ENCODE peak calls at places on chromosome 9, in four cellular contexts. U is H1, M is H9, V is neuronal stem cell. H is an unnamed sample.

GRCh38 chr9:129174724-129175514 is 3.1 kb downstream of the IER5L start:
- DNase-seq in U (peak), M (peak), V (peak), H (peak)

GRCh38 chr9:109418827-109419226 is 79.3 kb downstream of the PTPN3 start:
- DNase-seq in U (no peak), M (no peak), V (peak), H (no peak)

GRCh38 chr9:123465304-123465703 is 109.3 kb downstream of the CRB2 start:
- DNase-seq in U (no peak), M (no peak), V (no peak), H (no peak)

GRCh38 chr9:110081395-110081794 is 126.6 kb downstream of the C9orf152 start:
- DNase-seq in U (no peak), M (no peak), V (no peak), H (peak)

GRCh38 chr9:112028242-112029221 is 131.9 kb downstream of the UGCG start:
- DNase-seq in U (no peak), M (no peak), V (no peak), H (no peak)

GRCh38 chr9:14926941-14927624 is 16.9 kb upstream of the FREM1 start:
- DNase-seq in U (no peak), M (no peak), V (no peak), H (no peak)

GRCh38 chr9:13707635-13708410 is 428.3 kb upstream of the MPDZ start:
- DNase-seq in U (no peak), M (no peak), V (no peak), H (peak)

GRCh38 chr9:12930906-12931305 is 156.1 kb downstream of the LURAP1L start:
- DNase-seq in U (no peak), M (no peak), V (no peak), H (peak)

GRCh38 chr9:99253134-99253533 is 31.1 kb downstream of the SEC61B start:
- DNase-seq in U (no peak), M (no peak), V (no peak), H (no peak)

GRCh38 chr9:135561391-135562234 is at the start of gene PAEP:
- DNase-seq in U (no peak), M (no peak), V (no peak), H (no peak)
- H2BK12ac ChIP-seq in U (no peak), M (no peak), V (no peak), H (no peak)

GRCh38 chr9:91803143-91803940 is 146.7 kb downstream of the ROR2 start:
- DNase-seq in U (no peak), M (no peak), V (no peak), H (peak)

GRCh38 chr9:91805031-91805430 is 145.0 kb downstream of the ROR2 start:
- DNase-seq in U (no peak), M (no peak), V (no peak), H (no peak)

GRCh38 chr9:91802391-91802790 is 147.6 kb downstream of the ROR2 start:
- DNase-seq in U (no peak), M (no peak), V (no peak), H (no peak)

GRCh38 chr9:91807640-91808246 is 142.3 kb downstream of the ROR2 start:
- DNase-seq in U (no peak), M (no peak), V (no peak), H (peak)

GRCh38 chr9:91803970-91804752 is 145.9 kb downstream of the ROR2 start:
- DNase-seq in U (no peak), M (no peak), V (no peak), H (no peak)
- H3K23ac ChIP-seq in U (no peak), M (no peak), V (no peak), H (no peak)

GRCh38 chr9:136007906-136008692 is 46.9 kb upstream of the UBAC1 start:
- DNase-seq in U (no peak), M (no peak), V (no peak), H (peak)
- H2BK15ac ChIP-seq in U (no peak), M (no peak), V (peak), H (peak)

DNA sequence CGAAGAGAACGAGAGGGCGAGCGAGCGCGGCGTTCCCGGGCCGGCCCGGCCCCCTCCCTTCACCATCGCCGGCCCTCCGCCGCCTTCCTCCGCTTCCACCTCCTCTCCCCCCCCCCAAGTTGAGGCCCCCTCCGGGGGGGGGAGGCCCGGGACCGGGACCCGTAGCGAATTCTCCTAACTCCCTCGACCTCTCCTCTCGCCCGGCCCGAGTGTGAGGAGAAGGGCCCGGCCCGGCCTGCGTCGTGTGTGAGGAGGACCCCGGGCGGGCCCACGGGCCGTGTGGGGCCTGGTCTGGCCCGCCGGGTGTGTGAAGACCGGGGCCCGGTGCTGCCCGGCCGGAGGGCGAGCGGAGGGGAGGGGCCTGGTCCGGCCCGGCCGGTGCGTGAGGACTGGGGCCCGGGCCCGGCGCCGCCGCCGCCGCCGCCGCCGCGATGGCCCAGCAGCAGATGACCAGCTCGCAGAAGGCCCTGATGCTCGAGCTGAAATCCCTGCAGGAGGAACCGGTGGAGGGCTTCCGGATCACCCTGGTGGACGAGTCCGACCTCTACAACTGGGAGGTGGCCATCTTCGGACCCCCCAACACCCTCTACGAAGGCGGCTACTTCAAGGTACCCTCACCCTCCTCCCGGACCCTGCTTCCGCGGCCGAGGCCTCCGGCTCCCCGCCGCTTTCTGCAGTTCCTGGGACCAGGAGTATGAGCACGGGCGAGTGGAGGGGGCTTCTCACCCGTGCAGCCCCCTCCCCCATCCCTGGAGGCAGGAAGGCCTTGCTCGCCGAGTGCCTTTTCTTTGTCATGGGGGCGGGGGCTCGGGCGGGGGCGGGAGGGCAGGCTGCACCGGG is 587 bp downstream of the UBE2R2 start:
- DNase-seq in U (peak), M (peak), V (peak), H (peak)
- H2BK12ac ChIP-seq in U (no peak), M (no peak), V (no peak), H (peak)

DNA sequence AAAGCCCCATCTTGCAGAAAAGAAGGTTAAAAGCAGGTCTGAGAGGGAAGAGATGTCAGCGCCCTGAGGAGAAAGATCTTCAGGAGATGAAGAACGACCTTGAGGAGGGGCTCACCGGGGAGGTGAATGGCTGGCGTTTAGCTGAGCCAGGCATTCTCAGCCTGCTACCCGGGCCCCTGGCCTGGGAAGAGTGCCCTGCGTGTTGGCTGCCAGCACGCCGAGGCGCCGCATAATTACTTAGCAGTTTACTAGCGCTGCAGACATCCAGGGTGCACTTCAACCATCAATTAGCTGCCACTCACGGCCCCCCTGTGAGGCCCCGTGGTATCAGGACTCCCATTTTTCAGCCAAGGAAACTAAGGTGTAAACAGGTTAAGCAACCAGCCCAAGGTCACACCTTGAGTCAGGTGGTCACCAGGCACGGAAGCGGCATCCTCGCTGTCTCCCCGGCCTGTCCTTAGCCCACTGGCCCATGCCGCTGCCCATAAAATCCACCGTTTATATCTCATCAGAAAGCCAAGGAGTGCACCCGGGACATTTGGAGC is 551.9 kb downstream of the BNC2 start:
- DNase-seq in U (no peak), M (peak), V (no peak), H (no peak)
- H3K23ac ChIP-seq in U (no peak), M (no peak), V (peak), H (no peak)

GRCh38 chr9:114348261-114348905 is 18.7 kb downstream of the ORM2 start:
- DNase-seq in U (no peak), M (no peak), V (no peak), H (no peak)
- H2BK15ac ChIP-seq in U (no peak), M (no peak), V (no peak), H (no peak)

GRCh38 chr9:33164138-33164809 is 2.9 kb downstream of the B4GALT1 start:
- DNase-seq in U (no peak), M (no peak), V (no peak), H (no peak)
- H2BK12ac ChIP-seq in U (no peak), M (no peak), V (no peak), H (no peak)

H was measured in mesenchymal stem cell.